ENCODE peak calls at places on chromosomes 4 and X, in seven cellular contexts. One of them, this sample, is unnamed.

GRCh38 chr4:7807351-7807921 is 132.2 kb downstream of the AFAP1 start:
- DNase-seq in tibial nerve: no peak
- DNase-seq in lower leg skin: no peak
- DNase-seq in heart left ventricle: peak; percentile 58
- DNase-seq in Peyer's patch: no peak
- DNase-seq in NB4: peak; percentile 72
- DNase-seq in stomach: no peak
- DNase-seq in this sample: no peak

GRCh38 chr4:16684083-16684482 is 214.4 kb downstream of the LDB2 start:
- DNase-seq in tibial nerve: no peak
- DNase-seq in lower leg skin: no peak
- DNase-seq in heart left ventricle: no peak
- DNase-seq in Peyer's patch: no peak
- DNase-seq in NB4: no peak
- DNase-seq in stomach: no peak
- DNase-seq in this sample: no peak

GRCh38 chrX:40700640-40701342 is 34.6 kb downstream of the MED14 start:
- DNase-seq in tibial nerve: no peak
- DNase-seq in lower leg skin: no peak
- DNase-seq in heart left ventricle: no peak
- DNase-seq in Peyer's patch: no peak
- DNase-seq in NB4: no peak
- DNase-seq in stomach: no peak
- DNase-seq in this sample: no peak

GRCh38 chr4:4875147-4875546 is 15.7 kb downstream of the MSX1 start:
- DNase-seq in tibial nerve: no peak
- DNase-seq in lower leg skin: no peak
- DNase-seq in heart left ventricle: no peak
- DNase-seq in Peyer's patch: no peak
- DNase-seq in NB4: no peak
- DNase-seq in stomach: no peak
- DNase-seq in this sample: no peak

GRCh38 chr4:61921890-61922289 is 721.8 kb downstream of the ADGRL3 start:
- DNase-seq in tibial nerve: no peak
- DNase-seq in lower leg skin: no peak
- DNase-seq in heart left ventricle: no peak
- DNase-seq in Peyer's patch: no peak
- DNase-seq in NB4: no peak
- DNase-seq in stomach: no peak
- DNase-seq in this sample: no peak

GRCh38 chrX:148609766-148610698 is 109.6 kb downstream of the AFF2 start:
- DNase-seq in tibial nerve: no peak
- DNase-seq in lower leg skin: no peak
- DNase-seq in heart left ventricle: no peak
- DNase-seq in Peyer's patch: no peak
- DNase-seq in NB4: peak; percentile 78
- DNase-seq in stomach: no peak
- DNase-seq in this sample: no peak

GRCh38 chr4:76803522-76803921 is 94.4 kb downstream of the SOWAHB start:
- DNase-seq in tibial nerve: peak; percentile 33
- DNase-seq in lower leg skin: no peak
- DNase-seq in heart left ventricle: no peak
- DNase-seq in Peyer's patch: peak; percentile 63
- DNase-seq in NB4: no peak
- DNase-seq in stomach: no peak
- DNase-seq in this sample: no peak

GRCh38 chr4:95038791-95039190 is 281.0 kb downstream of the BMPR1B start:
- DNase-seq in tibial nerve: no peak
- DNase-seq in lower leg skin: no peak
- DNase-seq in heart left ventricle: no peak
- DNase-seq in Peyer's patch: no peak
- DNase-seq in NB4: no peak
- DNase-seq in stomach: no peak
- DNase-seq in this sample: no peak

GRCh38 chrX:109928596-109929335 is 74.1 kb upstream of the TMEM164 start:
- DNase-seq in tibial nerve: no peak
- DNase-seq in lower leg skin: no peak
- DNase-seq in heart left ventricle: no peak
- DNase-seq in Peyer's patch: no peak
- DNase-seq in NB4: no peak
- DNase-seq in stomach: no peak
- DNase-seq in this sample: no peak

GRCh38 chrX:1466971-1467561 is 14.4 kb upstream of the ASMTL start:
- DNase-seq in tibial nerve: no peak
- DNase-seq in lower leg skin: peak; percentile 12
- DNase-seq in heart left ventricle: no peak
- DNase-seq in Peyer's patch: peak; percentile 81
- DNase-seq in NB4: no peak
- DNase-seq in stomach: peak; percentile 38
- DNase-seq in this sample: no peak

GRCh38 chr4:32775049-32775448 is 2054.9 kb downstream of the PCDH7 start:
- DNase-seq in tibial nerve: no peak
- DNase-seq in lower leg skin: no peak
- DNase-seq in heart left ventricle: no peak
- DNase-seq in Peyer's patch: no peak
- DNase-seq in NB4: peak; percentile 58
- DNase-seq in stomach: no peak
- DNase-seq in this sample: no peak

GRCh38 chr4:3202836-3203820 is 45.8 kb upstream of the MSANTD1 start:
- DNase-seq in tibial nerve: no peak
- DNase-seq in lower leg skin: no peak
- DNase-seq in heart left ventricle: no peak
- DNase-seq in Peyer's patch: no peak
- DNase-seq in NB4: peak; percentile 51
- DNase-seq in stomach: no peak
- DNase-seq in this sample: peak; percentile 64

GRCh38 chr4:123672987-123673386 is 276.4 kb downstream of the SPRY1 start:
- DNase-seq in tibial nerve: no peak
- DNase-seq in lower leg skin: no peak
- DNase-seq in heart left ventricle: no peak
- DNase-seq in Peyer's patch: no peak
- DNase-seq in NB4: no peak
- DNase-seq in stomach: no peak
- DNase-seq in this sample: no peak

GRCh38 chrX:149830192-149830873 is 48.6 kb downstream of the MAGEA9 start:
- DNase-seq in tibial nerve: no peak
- DNase-seq in lower leg skin: no peak
- DNase-seq in heart left ventricle: no peak
- DNase-seq in Peyer's patch: no peak
- DNase-seq in NB4: no peak
- DNase-seq in stomach: no peak
- DNase-seq in this sample: no peak

GRCh38 chr4:29075366-29075765 is 1644.8 kb upstream of the PCDH7 start:
- DNase-seq in tibial nerve: no peak
- DNase-seq in lower leg skin: no peak
- DNase-seq in heart left ventricle: no peak
- DNase-seq in Peyer's patch: no peak
- DNase-seq in NB4: no peak
- DNase-seq in stomach: no peak
- DNase-seq in this sample: no peak

GRCh38 chrX:153381684-153382532 is 19.2 kb downstream of the PNMA6E start:
- DNase-seq in tibial nerve: peak; percentile 4
- DNase-seq in lower leg skin: no peak
- DNase-seq in heart left ventricle: no peak
- DNase-seq in Peyer's patch: no peak
- DNase-seq in NB4: peak; percentile 23
- DNase-seq in stomach: no peak
- DNase-seq in this sample: no peak

GRCh38 chr4:139227729-139228404 is 50.8 kb upstream of the ELF2 start:
- DNase-seq in tibial nerve: no peak
- DNase-seq in lower leg skin: no peak
- DNase-seq in heart left ventricle: no peak
- DNase-seq in Peyer's patch: no peak
- DNase-seq in NB4: peak; percentile 34
- DNase-seq in stomach: no peak
- DNase-seq in this sample: no peak

GRCh38 chr4:155734065-155734464 is 24.8 kb upstream of the GUCY1B1 start:
- DNase-seq in tibial nerve: no peak
- DNase-seq in lower leg skin: no peak
- DNase-seq in heart left ventricle: peak; percentile 27
- DNase-seq in Peyer's patch: no peak
- DNase-seq in NB4: no peak
- DNase-seq in stomach: no peak
- DNase-seq in this sample: no peak

GRCh38 chr4:153206534-153206933 is 2.3 kb downstream of the TRIM2 start:
- DNase-seq in tibial nerve: no peak
- DNase-seq in lower leg skin: no peak
- DNase-seq in heart left ventricle: no peak
- DNase-seq in Peyer's patch: no peak
- DNase-seq in NB4: no peak
- DNase-seq in stomach: no peak
- DNase-seq in this sample: no peak

GRCh38 chr4:153205757-153206156 is 1.5 kb downstream of the TRIM2 start:
- DNase-seq in tibial nerve: no peak
- DNase-seq in lower leg skin: no peak
- DNase-seq in heart left ventricle: no peak
- DNase-seq in Peyer's patch: peak; percentile 83
- DNase-seq in NB4: no peak
- DNase-seq in stomach: peak; percentile 56
- DNase-seq in this sample: no peak

GRCh38 chr4:153205028-153205648 is 895 bp downstream of the TRIM2 start:
- DNase-seq in tibial nerve: no peak
- DNase-seq in lower leg skin: no peak
- DNase-seq in heart left ventricle: no peak
- DNase-seq in Peyer's patch: peak; percentile 83
- DNase-seq in NB4: no peak
- DNase-seq in stomach: peak; percentile 47
- DNase-seq in this sample: no peak

GRCh38 chr4:153207027-153207426 is 2.8 kb downstream of the TRIM2 start:
- DNase-seq in tibial nerve: no peak
- DNase-seq in lower leg skin: no peak
- DNase-seq in heart left ventricle: no peak
- DNase-seq in Peyer's patch: no peak
- DNase-seq in NB4: no peak
- DNase-seq in stomach: no peak
- DNase-seq in this sample: no peak

DNA sequence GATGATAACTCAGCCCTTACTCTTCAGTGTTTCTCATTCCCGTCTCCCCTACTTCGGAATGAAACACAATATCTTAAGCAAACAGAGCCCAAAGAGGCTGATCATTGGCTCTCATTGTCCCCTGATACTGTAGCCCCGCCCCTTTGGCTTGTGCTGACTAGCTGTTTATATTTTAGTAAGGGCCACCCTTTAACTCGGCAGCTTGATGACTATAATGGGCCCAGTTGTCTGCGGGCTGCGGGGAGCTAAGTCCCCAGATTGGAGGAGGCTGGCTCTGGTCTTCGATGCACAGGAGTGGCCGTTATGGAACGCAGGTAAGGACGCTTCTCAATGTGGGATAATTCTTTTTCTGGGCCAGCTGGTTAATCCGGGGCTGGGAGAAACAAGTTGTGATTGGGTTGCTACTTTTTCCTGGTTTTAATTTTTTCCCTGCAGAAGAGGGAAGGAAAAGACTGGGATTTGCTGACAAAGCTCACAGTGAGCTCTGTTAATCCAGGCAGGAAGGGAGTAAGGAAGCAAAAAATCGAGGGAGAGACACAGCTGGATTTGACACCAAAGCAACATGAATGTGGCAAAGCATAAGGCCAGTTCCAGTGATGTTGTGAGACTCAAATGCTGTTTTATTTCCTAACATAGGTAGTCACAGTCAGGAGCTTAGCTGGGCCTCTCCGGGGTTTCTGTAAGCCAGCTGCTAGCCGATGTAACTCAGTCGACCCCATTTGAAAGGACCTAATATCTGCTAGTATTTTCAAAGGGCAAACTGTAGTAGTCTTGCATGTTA is at the start of gene TRIM2:
- DNase-seq in tibial nerve: peak; percentile 73
- DNase-seq in lower leg skin: peak; percentile 68
- DNase-seq in heart left ventricle: peak; percentile 82
- DNase-seq in Peyer's patch: peak; percentile 92
- DNase-seq in NB4: no peak
- DNase-seq in stomach: peak; percentile 93
- DNase-seq in this sample: peak; percentile 59
- TF ChIP-seq POLR2A in tibial nerve: peak; percentile 15
- TF ChIP-seq POLR2A in lower leg skin: no peak
- TF ChIP-seq POLR2A in heart left ventricle: no peak
- TF ChIP-seq POLR2A in Peyer's patch: peak; percentile 72
- TF ChIP-seq POLR2A in NB4: no peak
- TF ChIP-seq POLR2A in stomach: no peak
- TF ChIP-seq POLR2A in this sample: no peak

GRCh38 chr4:47704693-47705325 is 133.1 kb downstream of the CORIN start:
- DNase-seq in tibial nerve: no peak
- DNase-seq in lower leg skin: no peak
- DNase-seq in heart left ventricle: peak; percentile 67
- DNase-seq in Peyer's patch: no peak
- DNase-seq in NB4: peak; percentile 81
- DNase-seq in stomach: peak; percentile 35
- DNase-seq in this sample: peak; percentile 86
- TF ChIP-seq CTCF in tibial nerve: no peak
- TF ChIP-seq CTCF in lower leg skin: no peak
- TF ChIP-seq CTCF in heart left ventricle: peak; percentile 47
- TF ChIP-seq CTCF in Peyer's patch: no peak
- TF ChIP-seq CTCF in NB4: peak; percentile 78
- TF ChIP-seq CTCF in stomach: no peak
- TF ChIP-seq CTCF in this sample: peak; percentile 35

GRCh38 chr4:75168548-75168947 is 235.6 kb downstream of the PARM1 start:
- DNase-seq in tibial nerve: no peak
- DNase-seq in lower leg skin: no peak
- DNase-seq in heart left ventricle: no peak
- DNase-seq in Peyer's patch: no peak
- DNase-seq in NB4: no peak
- DNase-seq in stomach: no peak
- DNase-seq in this sample: no peak
- TF ChIP-seq POLR2A in tibial nerve: no peak
- TF ChIP-seq POLR2A in lower leg skin: no peak
- TF ChIP-seq POLR2A in heart left ventricle: no peak
- TF ChIP-seq POLR2A in Peyer's patch: no peak
- TF ChIP-seq POLR2A in NB4: no peak
- TF ChIP-seq POLR2A in stomach: no peak
- TF ChIP-seq POLR2A in this sample: no peak

GRCh38 chrX:63511361-63511760 is 160.2 kb upstream of the SPIN4 start:
- DNase-seq in tibial nerve: no peak
- DNase-seq in lower leg skin: no peak
- DNase-seq in heart left ventricle: no peak
- DNase-seq in Peyer's patch: no peak
- DNase-seq in NB4: no peak
- DNase-seq in stomach: no peak
- DNase-seq in this sample: no peak

GRCh38 chrX:63503541-63503940 is 152.4 kb upstream of the SPIN4 start:
- DNase-seq in tibial nerve: no peak
- DNase-seq in lower leg skin: no peak
- DNase-seq in heart left ventricle: no peak
- DNase-seq in Peyer's patch: no peak
- DNase-seq in NB4: no peak
- DNase-seq in stomach: no peak
- DNase-seq in this sample: no peak

GRCh38 chrX:63508668-63509067 is 157.5 kb upstream of the SPIN4 start:
- DNase-seq in tibial nerve: no peak
- DNase-seq in lower leg skin: no peak
- DNase-seq in heart left ventricle: no peak
- DNase-seq in Peyer's patch: no peak
- DNase-seq in NB4: no peak
- DNase-seq in stomach: no peak
- DNase-seq in this sample: no peak

DNA sequence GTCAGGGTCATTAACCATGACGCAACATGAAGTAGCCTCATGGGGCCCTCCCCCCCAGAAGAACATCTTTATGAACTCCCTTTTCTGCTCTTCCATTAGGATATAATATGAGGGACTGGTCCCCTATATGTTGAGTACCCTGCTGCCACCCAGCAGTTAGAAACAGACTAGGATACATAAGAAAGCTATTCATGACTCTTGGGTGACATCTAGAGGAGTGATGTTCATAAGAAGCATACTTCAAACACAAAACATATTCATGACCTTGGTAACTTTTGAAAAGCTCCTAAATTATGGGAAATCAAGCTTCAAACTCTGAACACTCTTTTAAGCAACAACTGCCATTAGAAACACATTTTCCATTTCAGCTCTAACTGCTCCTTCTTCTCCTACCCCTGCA is 155.2 kb upstream of the SPIN4 start:
- DNase-seq in tibial nerve: no peak
- DNase-seq in lower leg skin: no peak
- DNase-seq in heart left ventricle: no peak
- DNase-seq in Peyer's patch: no peak
- DNase-seq in NB4: peak; percentile 55
- DNase-seq in stomach: no peak
- DNase-seq in this sample: no peak
- TF ChIP-seq CTCF in tibial nerve: no peak
- TF ChIP-seq CTCF in lower leg skin: no peak
- TF ChIP-seq CTCF in heart left ventricle: peak; percentile 30
- TF ChIP-seq CTCF in Peyer's patch: no peak
- TF ChIP-seq CTCF in NB4: no peak
- TF ChIP-seq CTCF in stomach: no peak
- TF ChIP-seq CTCF in this sample: peak; percentile 38

This sample was measured in right lobe of liver.